ENCODE peak calls at places on chromosomes 16 and 17, in eight cellular contexts. I, M, Y, L, C, Q, P and O are unnamed samples.

GRCh38 chr17:16925461-16926060 is 46.4 kb downstream of the TNFRSF13B start:
- DNase-seq in I (no peak), M (no peak), Y (no peak), L (no peak), C (no peak), Q (no peak), P (no peak), O (no peak)

GRCh38 chr17:40485851-40486512 is 15.4 kb downstream of the TNS4 start:
- DNase-seq in I (no peak), M (peak; percentile 99), Y (no peak), L (no peak), C (peak; percentile 98), Q (peak; percentile 100), P (peak; percentile 97), O (peak; percentile 99)

GRCh38 chr16:3730161-3731125 is 13.1 kb upstream of the TRAP1 start:
- DNase-seq in I (no peak), M (no peak), Y (no peak), L (no peak), C (no peak), Q (no peak), P (no peak), O (no peak)

GRCh38 chr17:37662358-37662757 is 19.1 kb upstream of the DDX52 start:
- DNase-seq in I (no peak), M (no peak), Y (peak; percentile 35), L (no peak), C (no peak), Q (no peak), P (no peak), O (no peak)

GRCh38 chr16:5649762-5650445 is 552.3 kb upstream of the EEF2KMT start:
- DNase-seq in I (no peak), M (no peak), Y (no peak), L (no peak), C (no peak), Q (no peak), P (no peak), O (no peak)

GRCh38 chr17:39673335-39674081 is 5.3 kb downstream of the PNMT start:
- DNase-seq in I (no peak), M (no peak), Y (no peak), L (no peak), C (no peak), Q (no peak), P (no peak), O (no peak)

GRCh38 chr16:66502020-66502913 is 47.7 kb downstream of the TK2 start:
- DNase-seq in I (no peak), M (no peak), Y (no peak), L (peak; percentile 53), C (no peak), Q (peak; percentile 63), P (no peak), O (no peak)

GRCh38 chr17:64061157-64061898 is 40.9 kb upstream of the ICAM2 start:
- DNase-seq in I (peak; percentile 83), M (no peak), Y (no peak), L (no peak), C (no peak), Q (no peak), P (no peak), O (no peak)

GRCh38 chr17:58513391-58513912 is 986 bp downstream of the MTMR4 start:
- DNase-seq in I (peak; percentile 68), M (no peak), Y (no peak), L (no peak), C (no peak), Q (no peak), P (no peak), O (no peak)

GRCh38 chr17:8793649-8794048 is 5.5 kb downstream of the MFSD6L start:
- DNase-seq in I (no peak), M (no peak), Y (no peak), L (no peak), C (no peak), Q (no peak), P (no peak), O (no peak)

GRCh38 chr16:57061084-57061905 is 31.1 kb upstream of the CPNE2 start:
- DNase-seq in I (no peak), M (peak; percentile 53), Y (no peak), L (peak; percentile 73), C (no peak), Q (peak; percentile 38), P (no peak), O (no peak)

DNA sequence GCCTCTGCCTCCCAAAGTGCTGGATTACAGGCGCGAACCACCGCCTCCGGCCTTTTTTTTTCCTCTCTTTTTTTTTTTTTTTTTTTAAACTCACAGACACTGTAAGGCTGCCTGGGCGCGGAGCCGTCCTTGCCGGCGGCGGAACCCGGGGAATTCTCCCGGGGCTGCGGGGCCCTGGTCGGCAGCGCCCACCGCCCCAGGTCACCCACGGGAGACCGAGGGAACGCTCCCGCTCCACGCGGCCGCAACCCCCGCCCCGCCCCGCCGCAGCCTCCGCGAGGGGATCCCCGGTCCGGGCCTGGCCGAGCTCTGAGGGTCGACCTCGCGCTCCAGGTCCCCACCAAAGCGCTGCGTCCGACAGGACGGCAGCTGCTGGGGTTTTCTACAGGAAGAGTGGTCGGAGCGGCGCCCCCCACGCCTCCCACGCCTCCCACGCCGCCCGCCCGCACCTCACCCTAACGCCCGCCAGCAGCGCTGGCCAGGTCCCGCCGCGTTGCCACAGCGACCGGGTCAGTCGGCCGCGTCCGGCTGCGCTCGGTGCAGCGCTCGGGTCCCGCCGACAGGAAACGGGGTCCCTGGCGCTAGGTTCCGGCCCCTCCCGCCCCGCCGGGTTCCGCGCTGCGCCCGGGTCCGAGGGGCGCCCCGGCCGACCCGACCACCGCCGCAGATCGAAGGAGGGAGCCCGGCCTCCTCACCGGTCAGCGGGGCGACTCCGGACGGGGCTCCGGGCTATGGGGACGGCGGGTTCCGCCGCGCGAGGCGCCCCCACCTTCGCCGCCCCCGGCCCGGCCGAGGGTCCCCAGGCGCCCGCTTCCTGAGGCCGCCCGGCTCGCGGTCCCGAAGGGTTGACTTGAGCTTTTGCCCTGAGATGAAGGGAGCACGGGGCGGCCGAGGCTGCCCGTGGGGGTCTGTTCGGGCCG is at the start of gene CCDC57:
- DNase-seq in I (peak; percentile 91), M (no peak), Y (peak; percentile 78), L (peak; percentile 85), C (no peak), Q (peak; percentile 79), P (peak; percentile 37), O (peak; percentile 68)
- TF ChIP-seq CTCF in I (no peak), M (no peak), Y (no peak), L (no peak), C (no peak), Q (no peak), P (no peak), O (no peak)

DNA sequence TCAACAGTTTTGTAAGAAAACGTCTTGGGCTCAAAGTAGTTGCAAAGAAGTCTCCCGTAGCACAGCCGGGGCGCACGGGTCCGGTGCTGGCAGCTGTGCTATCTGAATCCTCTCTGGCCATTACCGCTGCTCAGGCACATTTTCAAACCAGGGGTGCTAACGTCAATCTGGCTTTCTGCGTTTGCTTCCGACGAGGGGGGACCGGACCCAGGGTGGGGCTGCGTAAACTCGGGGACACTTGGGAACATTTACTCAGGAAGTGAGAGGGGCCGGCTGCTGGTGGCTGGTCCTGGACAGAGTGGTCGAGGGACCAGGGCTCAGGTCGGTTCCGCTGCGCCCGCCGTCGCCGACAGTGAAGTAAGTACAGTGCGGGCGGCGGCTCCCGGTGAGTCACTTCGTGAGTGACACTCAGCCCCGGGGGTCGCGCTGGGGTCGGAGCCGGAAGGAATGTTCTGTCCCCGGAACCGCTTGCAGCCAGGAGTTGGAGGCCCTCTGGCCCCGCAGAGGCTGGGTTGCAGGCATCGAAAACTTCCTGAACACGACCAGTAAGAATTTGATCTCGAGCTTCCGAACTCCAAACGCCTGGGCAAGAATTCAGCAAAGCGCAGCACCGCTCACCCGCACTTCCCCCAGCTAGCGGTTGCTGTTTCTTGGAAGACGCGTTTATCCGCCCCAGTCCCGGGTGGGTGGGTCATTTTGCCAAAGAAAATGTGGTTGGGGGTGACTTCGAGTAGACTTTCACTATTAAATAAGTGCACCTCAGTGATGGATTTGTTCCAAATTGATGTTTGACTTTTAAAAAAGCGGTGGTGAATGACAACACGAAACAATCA is 1.4 kb upstream of the HS3ST3B1 start:
- DNase-seq in I (no peak), M (no peak), Y (peak; percentile 29), L (peak; percentile 40), C (no peak), Q (peak; percentile 72), P (no peak), O (peak; percentile 66)
- H3K4me3 ChIP-seq in I (no peak overlapping the region), M (peak overlapping the region; percentile 47), Y (peak overlapping the region; percentile 10), L (peak overlapping the region; percentile 66), C (peak overlapping the region; percentile 65), Q (peak overlapping the region; percentile 67), P (peak overlapping the region; percentile 87), O (peak overlapping the region; percentile 52)

GRCh38 chr17:30956764-30957374 is 14.0 kb upstream of the RNF135 start:
- DNase-seq in I (no peak), M (no peak), Y (no peak), L (no peak), C (no peak), Q (peak; percentile 41), P (peak; percentile 8), O (peak; percentile 16)
- TF ChIP-seq CTCF in I (no peak), M (no peak), Y (no peak), L (no peak), C (peak; percentile 6), Q (peak; percentile 25), P (peak; percentile 19), O (peak; percentile 10)

GRCh38 chr17:77393867-77394539 is 253.2 kb downstream of the SEC14L1 start:
- DNase-seq in I (no peak), M (no peak), Y (no peak), L (no peak), C (no peak), Q (no peak), P (no peak), O (no peak)

GRCh38 chr17:77391668-77392375 is 251.1 kb downstream of the SEC14L1 start:
- DNase-seq in I (no peak), M (peak; percentile 95), Y (peak; percentile 65), L (no peak), C (peak; percentile 94), Q (peak; percentile 93), P (peak; percentile 95), O (peak; percentile 97)

GRCh38 chr17:77390870-77391269 is 250.1 kb downstream of the SEC14L1 start:
- DNase-seq in I (no peak), M (no peak), Y (no peak), L (no peak), C (no peak), Q (no peak), P (no peak), O (no peak)

GRCh38 chr17:77393274-77393600 is 252.5 kb downstream of the SEC14L1 start:
- DNase-seq in I (no peak), M (no peak), Y (no peak), L (no peak), C (no peak), Q (no peak), P (no peak), O (no peak)

DNA sequence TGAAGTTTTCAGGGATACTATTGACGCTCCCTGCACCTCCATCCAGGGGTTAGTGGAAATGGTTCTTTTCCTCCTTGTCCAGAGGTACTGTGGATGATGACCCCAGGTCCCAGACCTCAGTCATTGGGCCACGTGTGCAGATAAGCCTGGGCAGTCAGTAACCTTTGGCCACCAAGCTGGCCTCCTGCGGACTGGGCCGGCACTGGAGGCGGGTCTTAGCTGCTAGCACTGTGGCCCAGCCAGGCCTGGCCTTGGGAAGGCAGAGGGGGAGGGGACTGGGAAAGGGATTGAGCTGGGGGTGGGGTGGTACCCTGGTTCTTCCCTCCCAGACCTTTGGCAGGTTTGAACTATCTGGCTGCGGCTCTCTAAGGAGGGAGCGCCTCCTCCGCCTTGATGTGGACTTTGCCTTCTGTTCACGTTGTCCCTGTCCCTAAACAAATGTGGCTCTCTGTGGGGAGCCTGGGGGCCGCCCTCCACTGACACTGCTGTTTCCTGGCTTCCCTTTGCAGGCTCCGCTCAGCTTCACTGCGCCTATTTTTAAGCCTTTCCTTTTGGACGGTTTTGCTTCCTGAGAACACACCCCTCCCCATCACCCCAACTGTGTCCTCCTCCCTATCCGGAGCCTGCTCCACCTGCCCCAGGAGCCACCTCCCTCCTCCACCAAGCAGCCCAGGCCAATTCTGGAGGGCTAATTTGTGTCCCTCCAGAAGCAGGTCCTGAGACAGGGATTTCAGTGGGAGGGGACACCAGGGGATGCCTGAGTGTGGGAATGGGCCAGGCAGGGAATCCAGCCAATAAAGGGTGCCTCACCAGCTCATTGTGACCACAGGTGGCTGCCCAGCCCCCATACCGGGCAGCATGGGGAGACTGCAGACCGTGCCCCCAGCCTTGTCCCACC is 251.9 kb downstream of the SEC14L1 start:
- DNase-seq in I (no peak), M (no peak), Y (peak; percentile 83), L (peak; percentile 67), C (no peak), Q (peak; percentile 40), P (no peak), O (no peak)
- H3K4me3 ChIP-seq in I (no peak overlapping the region), M (no peak overlapping the region), Y (no peak overlapping the region), L (no peak overlapping the region), C (no peak overlapping the region), Q (no peak overlapping the region), P (no peak overlapping the region), O (no peak overlapping the region)